ENCODE peak calls at places on chromosomes 5 and 9, in six cellular contexts. One of them, this sample, is unnamed.

GRCh38 chr5:112228672-112229071 is 190.4 kb downstream of the EPB41L4A start:
- DNase-seq in NCI-H1105: peak
- DNase-seq in stomach: peak
- DNase-seq in AG04449: peak
- DNase-seq in GM13977: no peak
- DNase-seq in HFF-Myc: no peak
- DNase-seq in this sample: peak

GRCh38 chr9:108272350-108272899 is 583.4 kb downstream of the ACTL7B start:
- DNase-seq in NCI-H1105: peak
- DNase-seq in stomach: peak
- DNase-seq in AG04449: no peak
- DNase-seq in GM13977: no peak
- DNase-seq in HFF-Myc: no peak
- DNase-seq in this sample: peak

GRCh38 chr5:146794326-146795029 is 84.1 kb downstream of the PPP2R2B start:
- DNase-seq in NCI-H1105: no peak
- DNase-seq in stomach: no peak
- DNase-seq in AG04449: no peak
- DNase-seq in GM13977: no peak
- DNase-seq in HFF-Myc: no peak
- DNase-seq in this sample: no peak

GRCh38 chr5:143229896-143230675 is 173.4 kb downstream of the NR3C1 start:
- DNase-seq in NCI-H1105: no peak
- DNase-seq in stomach: no peak
- DNase-seq in AG04449: no peak
- DNase-seq in GM13977: peak
- DNase-seq in HFF-Myc: peak
- DNase-seq in this sample: no peak

GRCh38 chr5:116573279-116573616 is 1.4 kb downstream of the SEMA6A start:
- DNase-seq in NCI-H1105: peak
- DNase-seq in stomach: peak
- DNase-seq in AG04449: no peak
- DNase-seq in GM13977: peak
- DNase-seq in HFF-Myc: no peak
- DNase-seq in this sample: no peak

GRCh38 chr9:134553061-134553891 is 88.3 kb upstream of the COL5A1 start:
- DNase-seq in NCI-H1105: no peak
- DNase-seq in stomach: no peak
- DNase-seq in AG04449: no peak
- DNase-seq in GM13977: no peak
- DNase-seq in HFF-Myc: no peak
- DNase-seq in this sample: no peak

GRCh38 chr9:112717669-112718331 is at the start of gene INIP:
- DNase-seq in NCI-H1105: peak
- DNase-seq in stomach: peak
- DNase-seq in AG04449: peak
- DNase-seq in GM13977: peak
- DNase-seq in HFF-Myc: peak
- DNase-seq in this sample: peak

GRCh38 chr9:130426883-130427282 is 17.9 kb upstream of the ASS1 start:
- DNase-seq in NCI-H1105: no peak
- DNase-seq in stomach: no peak
- DNase-seq in AG04449: no peak
- DNase-seq in GM13977: no peak
- DNase-seq in HFF-Myc: peak
- DNase-seq in this sample: no peak

GRCh38 chr9:85112933-85113418 is 443.4 kb downstream of the NTRK2 start:
- DNase-seq in NCI-H1105: no peak
- DNase-seq in stomach: no peak
- DNase-seq in AG04449: no peak
- DNase-seq in GM13977: no peak
- DNase-seq in HFF-Myc: no peak
- DNase-seq in this sample: no peak

GRCh38 chr9:1837453-1838084 is 177.6 kb upstream of the SMARCA2 start:
- DNase-seq in NCI-H1105: peak
- DNase-seq in stomach: no peak
- DNase-seq in AG04449: no peak
- DNase-seq in GM13977: peak
- DNase-seq in HFF-Myc: peak
- DNase-seq in this sample: no peak

GRCh38 chr9:100602302-100602930 is 24.5 kb downstream of the CAVIN4 start:
- DNase-seq in NCI-H1105: peak
- DNase-seq in stomach: no peak
- DNase-seq in AG04449: no peak
- DNase-seq in GM13977: no peak
- DNase-seq in HFF-Myc: peak
- DNase-seq in this sample: no peak

GRCh38 chr9:100505564-100506159 is 32.7 kb downstream of the TMEFF1 start:
- DNase-seq in NCI-H1105: no peak
- DNase-seq in stomach: peak
- DNase-seq in AG04449: no peak
- DNase-seq in GM13977: peak
- DNase-seq in HFF-Myc: peak
- DNase-seq in this sample: peak

GRCh38 chr5:132268698-132269551 is 11.4 kb downstream of the PDLIM4 start:
- DNase-seq in NCI-H1105: no peak
- DNase-seq in stomach: no peak
- DNase-seq in AG04449: peak
- DNase-seq in GM13977: peak
- DNase-seq in HFF-Myc: peak
- DNase-seq in this sample: no peak

GRCh38 chr9:64773491-64773931 is 511.5 kb downstream of the FOXD4L5 start:
- DNase-seq in NCI-H1105: no peak
- DNase-seq in stomach: peak
- DNase-seq in AG04449: no peak
- DNase-seq in GM13977: peak
- DNase-seq in HFF-Myc: no peak
- DNase-seq in this sample: no peak

GRCh38 chr5:120405923-120406322 is 58.2 kb upstream of the PRR16 start:
- DNase-seq in NCI-H1105: no peak
- DNase-seq in stomach: no peak
- DNase-seq in AG04449: no peak
- DNase-seq in GM13977: no peak
- DNase-seq in HFF-Myc: no peak
- DNase-seq in this sample: no peak

GRCh38 chr5:78771260-78772240 is 123.0 kb upstream of the LHFPL2 start:
- DNase-seq in NCI-H1105: no peak
- DNase-seq in stomach: peak
- DNase-seq in AG04449: no peak
- DNase-seq in GM13977: no peak
- DNase-seq in HFF-Myc: no peak
- DNase-seq in this sample: no peak